ENCODE peak calls at places on chromosomes 13 and 19, in eight cellular contexts. One of them, this sample, is unnamed.

GRCh38 chr19:5607318-5608270 is 15.0 kb downstream of the SAFB2 start:
- DNase-seq in heart left ventricle: no peak
- DNase-seq in psoas muscle: peak
- DNase-seq in cardiac muscle cell: no peak
- DNase-seq in adrenal gland: no peak
- DNase-seq in Panc1: no peak
- DNase-seq in A549: no peak
- DNase-seq in IMR-90: no peak
- DNase-seq in this sample: no peak

GRCh38 chr13:94343243-94343585 is 136.3 kb downstream of the DCT start:
- DNase-seq in heart left ventricle: no peak
- DNase-seq in adrenal gland: no peak
- DNase-seq in cardiac muscle cell: no peak
- DNase-seq in Panc1: no peak
- DNase-seq in IMR-90: peak
- DNase-seq in psoas muscle: no peak
- DNase-seq in A549: no peak
- DNase-seq in this sample: peak

GRCh38 chr13:23159205-23159586 is 21.6 kb upstream of the SGCG start:
- DNase-seq in adrenal gland: no peak
- DNase-seq in psoas muscle: peak
- DNase-seq in A549: peak
- DNase-seq in Panc1: no peak
- DNase-seq in heart left ventricle: no peak
- DNase-seq in IMR-90: peak
- DNase-seq in cardiac muscle cell: peak
- DNase-seq in this sample: no peak

GRCh38 chr19:3968556-3969434 is 2.1 kb downstream of the DAPK3 start:
- DNase-seq in heart left ventricle: peak
- DNase-seq in psoas muscle: peak
- DNase-seq in adrenal gland: peak
- DNase-seq in Panc1: peak
- DNase-seq in cardiac muscle cell: peak
- DNase-seq in A549: peak
- DNase-seq in IMR-90: peak
- DNase-seq in this sample: peak

GRCh38 chr13:95378603-95379002 is 77.4 kb upstream of the ABCC4 start:
- DNase-seq in adrenal gland: no peak
- DNase-seq in A549: no peak
- DNase-seq in cardiac muscle cell: no peak
- DNase-seq in heart left ventricle: peak
- DNase-seq in Panc1: no peak
- DNase-seq in IMR-90: no peak
- DNase-seq in psoas muscle: peak
- DNase-seq in this sample: no peak

GRCh38 chr13:52383362-52383761 is 22.6 kb downstream of the THSD1 start:
- DNase-seq in adrenal gland: no peak
- DNase-seq in cardiac muscle cell: no peak
- DNase-seq in IMR-90: peak
- DNase-seq in heart left ventricle: no peak
- DNase-seq in A549: no peak
- DNase-seq in psoas muscle: no peak
- DNase-seq in Panc1: no peak
- DNase-seq in this sample: no peak

GRCh38 chr19:47891923-47892666 is 6.0 kb upstream of the SULT2A1 start:
- DNase-seq in Panc1: no peak
- DNase-seq in adrenal gland: peak
- DNase-seq in A549: no peak
- DNase-seq in IMR-90: no peak
- DNase-seq in heart left ventricle: no peak
- DNase-seq in psoas muscle: no peak
- DNase-seq in cardiac muscle cell: peak
- DNase-seq in this sample: no peak

GRCh38 chr13:20492641-20493040 is 33.0 kb downstream of the CRYL1 start:
- DNase-seq in A549: peak
- DNase-seq in heart left ventricle: no peak
- DNase-seq in Panc1: no peak
- DNase-seq in adrenal gland: no peak
- DNase-seq in cardiac muscle cell: peak
- DNase-seq in psoas muscle: no peak
- DNase-seq in IMR-90: peak
- DNase-seq in this sample: no peak

GRCh38 chr19:12838182-12838890 is at the start of gene MAST1:
- DNase-seq in heart left ventricle: no peak
- DNase-seq in A549: no peak
- DNase-seq in IMR-90: no peak
- DNase-seq in psoas muscle: peak
- DNase-seq in Panc1: no peak
- DNase-seq in adrenal gland: peak
- DNase-seq in cardiac muscle cell: peak
- DNase-seq in this sample: no peak

GRCh38 chr13:53012707-53013106 is 15.9 kb upstream of the OLFM4 start:
- DNase-seq in psoas muscle: no peak
- DNase-seq in A549: no peak
- DNase-seq in Panc1: no peak
- DNase-seq in IMR-90: no peak
- DNase-seq in heart left ventricle: no peak
- DNase-seq in cardiac muscle cell: no peak
- DNase-seq in adrenal gland: no peak
- DNase-seq in this sample: no peak

GRCh38 chr19:57927587-57927986 is 7.6 kb downstream of the ZNF418 start:
- DNase-seq in cardiac muscle cell: no peak
- DNase-seq in heart left ventricle: no peak
- DNase-seq in A549: no peak
- DNase-seq in psoas muscle: no peak
- DNase-seq in Panc1: no peak
- DNase-seq in adrenal gland: no peak
- DNase-seq in IMR-90: no peak
- DNase-seq in this sample: no peak

GRCh38 chr19:57302727-57303401 is 17.4 kb upstream of the ZNF543 start:
- DNase-seq in A549: no peak
- DNase-seq in cardiac muscle cell: no peak
- DNase-seq in psoas muscle: no peak
- DNase-seq in adrenal gland: no peak
- DNase-seq in heart left ventricle: no peak
- DNase-seq in IMR-90: no peak
- DNase-seq in Panc1: no peak
- DNase-seq in this sample: no peak

DNA sequence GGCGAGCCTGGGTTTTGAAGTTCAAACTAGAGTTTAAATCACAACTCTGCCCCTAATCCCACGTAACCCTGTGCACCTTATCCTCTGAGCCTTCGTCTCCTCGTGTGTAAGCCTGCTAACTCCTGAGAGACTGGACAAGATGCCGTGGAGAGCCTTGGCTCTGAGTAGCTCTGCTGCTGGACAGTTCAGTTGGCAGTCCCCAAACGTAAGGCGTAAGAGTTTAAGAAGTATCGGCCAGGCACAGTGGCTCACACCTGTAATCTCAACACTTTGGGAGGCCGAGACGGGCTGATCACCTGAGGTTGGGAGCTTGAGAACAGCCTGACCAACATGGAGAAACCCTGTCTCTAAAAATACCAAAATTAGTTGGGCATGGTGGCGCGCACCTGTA is 4.7 kb upstream of the CD79A start:
- DNase-seq in Panc1: no peak
- DNase-seq in A549: no peak
- DNase-seq in heart left ventricle: no peak
- DNase-seq in psoas muscle: no peak
- DNase-seq in cardiac muscle cell: no peak
- DNase-seq in adrenal gland: no peak
- DNase-seq in IMR-90: no peak
- DNase-seq in this sample: no peak
- TF ChIP-seq CTCF in Panc1: no peak
- TF ChIP-seq CTCF in A549: no peak
- TF ChIP-seq CTCF in heart left ventricle: no peak
- TF ChIP-seq CTCF in psoas muscle: no peak
- TF ChIP-seq CTCF in cardiac muscle cell: no peak
- TF ChIP-seq CTCF in adrenal gland: no peak
- TF ChIP-seq CTCF in IMR-90: no peak
- TF ChIP-seq CTCF in this sample: no peak

GRCh38 chr19:2212861-2213711 is 23.0 kb downstream of the PLEKHJ1 start:
- DNase-seq in A549: no peak
- DNase-seq in adrenal gland: no peak
- DNase-seq in IMR-90: no peak
- DNase-seq in psoas muscle: no peak
- DNase-seq in Panc1: no peak
- DNase-seq in heart left ventricle: no peak
- DNase-seq in cardiac muscle cell: no peak
- DNase-seq in this sample: no peak
- H3K27ac ChIP-seq in A549: no peak
- H3K27ac ChIP-seq in adrenal gland: no peak
- H3K27ac ChIP-seq in IMR-90: no peak
- H3K27ac ChIP-seq in psoas muscle: no peak
- H3K27ac ChIP-seq in Panc1: no peak
- H3K27ac ChIP-seq in heart left ventricle: no peak
- H3K27ac ChIP-seq in cardiac muscle cell: no peak
- H3K27ac ChIP-seq in this sample: no peak

GRCh38 chr19:21680679-21681078 is 86.7 kb downstream of the ZNF100 start:
- DNase-seq in adrenal gland: no peak
- DNase-seq in IMR-90: no peak
- DNase-seq in heart left ventricle: no peak
- DNase-seq in A549: no peak
- DNase-seq in cardiac muscle cell: no peak
- DNase-seq in Panc1: no peak
- DNase-seq in psoas muscle: no peak
- DNase-seq in this sample: no peak

GRCh38 chr19:21680026-21680425 is 87.4 kb downstream of the ZNF100 start:
- DNase-seq in cardiac muscle cell: no peak
- DNase-seq in heart left ventricle: no peak
- DNase-seq in IMR-90: no peak
- DNase-seq in psoas muscle: no peak
- DNase-seq in adrenal gland: no peak
- DNase-seq in A549: no peak
- DNase-seq in Panc1: no peak
- DNase-seq in this sample: no peak

GRCh38 chr19:21677696-21678418 is 89.5 kb downstream of the ZNF100 start:
- DNase-seq in cardiac muscle cell: no peak
- DNase-seq in IMR-90: no peak
- DNase-seq in Panc1: no peak
- DNase-seq in psoas muscle: no peak
- DNase-seq in adrenal gland: no peak
- DNase-seq in A549: no peak
- DNase-seq in heart left ventricle: no peak
- DNase-seq in this sample: no peak
- TF ChIP-seq CTCF in cardiac muscle cell: no peak
- TF ChIP-seq CTCF in IMR-90: no peak
- TF ChIP-seq CTCF in Panc1: no peak
- TF ChIP-seq CTCF in psoas muscle: no peak
- TF ChIP-seq CTCF in adrenal gland: no peak
- TF ChIP-seq CTCF in A549: no peak
- TF ChIP-seq CTCF in heart left ventricle: no peak
- TF ChIP-seq CTCF in this sample: no peak

GRCh38 chr13:40615619-40616018 is 50.8 kb downstream of the FOXO1 start:
- DNase-seq in adrenal gland: no peak
- DNase-seq in A549: no peak
- DNase-seq in Panc1: no peak
- DNase-seq in cardiac muscle cell: no peak
- DNase-seq in psoas muscle: no peak
- DNase-seq in IMR-90: no peak
- DNase-seq in heart left ventricle: no peak
- DNase-seq in this sample: no peak
- H3K27ac ChIP-seq in adrenal gland: no peak
- H3K27ac ChIP-seq in A549: no peak
- H3K27ac ChIP-seq in Panc1: no peak
- H3K27ac ChIP-seq in cardiac muscle cell: no peak
- H3K27ac ChIP-seq in psoas muscle: peak
- H3K27ac ChIP-seq in IMR-90: no peak
- H3K27ac ChIP-seq in heart left ventricle: no peak
- H3K27ac ChIP-seq in this sample: no peak

GRCh38 chr19:44740351-44740824 is 8.1 kb upstream of the BCL3 start:
- DNase-seq in cardiac muscle cell: no peak
- DNase-seq in A549: no peak
- DNase-seq in heart left ventricle: no peak
- DNase-seq in IMR-90: no peak
- DNase-seq in psoas muscle: no peak
- DNase-seq in Panc1: no peak
- DNase-seq in adrenal gland: no peak
- DNase-seq in this sample: no peak
- TF ChIP-seq CTCF in cardiac muscle cell: no peak
- TF ChIP-seq CTCF in A549: no peak
- TF ChIP-seq CTCF in heart left ventricle: no peak
- TF ChIP-seq CTCF in IMR-90: peak
- TF ChIP-seq CTCF in psoas muscle: no peak
- TF ChIP-seq CTCF in Panc1: no peak
- TF ChIP-seq CTCF in adrenal gland: no peak
- TF ChIP-seq CTCF in this sample: no peak

DNA sequence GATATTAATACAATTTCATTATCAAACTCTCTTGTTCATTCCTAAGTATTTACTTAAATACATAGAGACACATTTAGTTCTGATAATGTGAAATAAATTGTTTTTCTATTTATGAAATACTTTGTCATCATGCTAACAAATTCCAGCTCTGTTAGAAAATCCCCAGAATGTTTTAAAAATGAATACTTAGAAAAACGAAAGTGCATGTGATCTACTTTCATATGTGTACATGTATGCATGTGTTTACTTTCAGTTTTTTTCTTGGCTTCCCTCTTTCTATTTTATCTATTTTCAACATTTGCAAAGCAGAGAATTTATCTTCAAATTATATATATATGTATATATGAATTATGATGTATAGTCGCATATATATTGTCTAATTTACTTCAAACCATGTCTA is 1110.0 kb upstream of the PCDH20 start:
- DNase-seq in cardiac muscle cell: no peak
- DNase-seq in adrenal gland: no peak
- DNase-seq in psoas muscle: no peak
- DNase-seq in heart left ventricle: no peak
- DNase-seq in A549: no peak
- DNase-seq in Panc1: no peak
- DNase-seq in IMR-90: no peak
- DNase-seq in this sample: no peak
- H3K27ac ChIP-seq in cardiac muscle cell: no peak
- H3K27ac ChIP-seq in adrenal gland: no peak
- H3K27ac ChIP-seq in psoas muscle: no peak
- H3K27ac ChIP-seq in heart left ventricle: no peak
- H3K27ac ChIP-seq in A549: no peak
- H3K27ac ChIP-seq in Panc1: no peak
- H3K27ac ChIP-seq in IMR-90: no peak
- H3K27ac ChIP-seq in this sample: no peak

DNA sequence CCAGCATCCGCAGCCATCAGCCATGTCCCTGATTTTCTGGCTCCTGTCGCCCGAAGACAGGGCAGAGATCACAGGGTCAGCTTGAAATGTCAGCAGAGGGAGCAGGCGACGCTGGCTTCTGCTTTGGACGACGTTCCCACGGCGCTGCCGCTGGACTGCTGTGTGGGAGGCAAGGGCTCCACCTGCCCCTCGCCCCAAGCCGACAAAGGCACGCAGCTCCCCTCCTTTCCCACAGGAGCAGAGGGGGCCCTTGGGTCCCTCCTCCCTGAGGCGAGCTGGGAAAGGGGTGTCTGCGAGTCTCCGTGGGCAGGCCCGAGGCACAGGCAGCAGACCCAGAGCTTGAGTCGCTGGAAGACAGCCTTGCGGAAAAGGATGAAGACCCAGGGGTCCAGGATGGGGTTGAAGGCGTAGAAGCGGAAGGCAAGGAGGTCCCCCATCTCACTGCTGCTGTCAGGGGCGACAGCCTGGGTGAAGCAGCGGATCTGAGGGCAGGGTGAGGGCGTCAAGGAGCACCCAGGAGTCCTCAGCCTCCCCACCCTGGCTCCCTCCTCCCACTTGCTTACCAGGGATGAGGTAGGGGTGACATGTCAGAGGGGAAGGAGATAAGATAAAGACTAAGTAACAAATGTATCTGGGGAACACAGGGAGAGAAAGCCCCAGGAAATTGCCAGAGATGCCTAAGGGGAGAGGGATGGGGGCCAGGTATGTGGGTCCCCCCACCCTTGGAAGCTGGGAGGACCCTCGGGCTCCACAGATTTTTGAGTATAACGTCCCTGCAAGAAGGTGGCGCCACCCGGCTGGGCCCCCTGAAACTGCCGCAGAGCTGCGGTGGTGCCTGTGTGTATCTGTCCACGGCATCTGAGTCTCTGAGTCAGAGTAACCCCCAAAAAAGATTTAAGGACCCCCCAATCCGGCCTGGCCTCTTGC is 3.4 kb downstream of the PTGIR start:
- DNase-seq in IMR-90: peak
- DNase-seq in cardiac muscle cell: no peak
- DNase-seq in Panc1: no peak
- DNase-seq in A549: no peak
- DNase-seq in psoas muscle: peak
- DNase-seq in heart left ventricle: peak
- DNase-seq in adrenal gland: no peak
- DNase-seq in this sample: peak
- TF ChIP-seq CTCF in IMR-90: no peak
- TF ChIP-seq CTCF in cardiac muscle cell: peak
- TF ChIP-seq CTCF in Panc1: no peak
- TF ChIP-seq CTCF in A549: no peak
- TF ChIP-seq CTCF in psoas muscle: no peak
- TF ChIP-seq CTCF in heart left ventricle: no peak
- TF ChIP-seq CTCF in adrenal gland: no peak
- TF ChIP-seq CTCF in this sample: peak